ENCODE peak calls at places on chromosomes 13 and 19, in five cellular contexts. One of them, this sample, is unnamed.

GRCh38 chr13:21458457-21458815 is 667 bp downstream of the ZDHHC20 start:
- DNase-seq in HCT116: no peak
- DNase-seq in mesendoderm: peak
- DNase-seq in fibroblast of lung: no peak
- DNase-seq in mammary epithelial cell: peak
- DNase-seq in this sample: no peak

GRCh38 chr19:18205180-18205915 is 1.5 kb upstream of the RAB3A start:
- DNase-seq in mammary epithelial cell: peak
- DNase-seq in fibroblast of lung: peak
- DNase-seq in HCT116: no peak
- DNase-seq in mesendoderm: peak
- DNase-seq in this sample: peak

GRCh38 chr13:77521595-77522367 is 13.7 kb upstream of the SCEL start:
- DNase-seq in mammary epithelial cell: peak
- DNase-seq in fibroblast of lung: no peak
- DNase-seq in HCT116: no peak
- DNase-seq in mesendoderm: peak
- DNase-seq in this sample: no peak

GRCh38 chr13:98523455-98524102 is 53.3 kb downstream of the STK24 start:
- DNase-seq in mesendoderm: no peak
- DNase-seq in HCT116: no peak
- DNase-seq in fibroblast of lung: no peak
- DNase-seq in mammary epithelial cell: no peak
- DNase-seq in this sample: no peak

GRCh38 chr19:571127-571974 is 1.0 kb upstream of the BSG start:
- DNase-seq in fibroblast of lung: peak
- DNase-seq in mammary epithelial cell: no peak
- DNase-seq in HCT116: no peak
- DNase-seq in mesendoderm: peak
- DNase-seq in this sample: peak

GRCh38 chr19:13795595-13796300 is 505 bp downstream of the ZSWIM4 start:
- DNase-seq in fibroblast of lung: no peak
- DNase-seq in mammary epithelial cell: peak
- DNase-seq in mesendoderm: no peak
- DNase-seq in HCT116: no peak
- DNase-seq in this sample: peak

GRCh38 chr13:104408733-104409132 is 1342.5 kb upstream of the SLC10A2 start:
- DNase-seq in fibroblast of lung: peak
- DNase-seq in HCT116: no peak
- DNase-seq in mammary epithelial cell: peak
- DNase-seq in mesendoderm: peak
- DNase-seq in this sample: no peak

GRCh38 chr13:21639604-21640003 is 31.3 kb upstream of the FGF9 start:
- DNase-seq in mesendoderm: no peak
- DNase-seq in mammary epithelial cell: no peak
- DNase-seq in HCT116: no peak
- DNase-seq in fibroblast of lung: no peak
- DNase-seq in this sample: no peak

GRCh38 chr19:13833330-13834265 is 38.4 kb downstream of the ZSWIM4 start:
- DNase-seq in mesendoderm: peak
- DNase-seq in HCT116: no peak
- DNase-seq in mammary epithelial cell: peak
- DNase-seq in fibroblast of lung: peak
- DNase-seq in this sample: peak

GRCh38 chr13:43905435-43906031 is 25.8 kb downstream of the LACC1 start:
- DNase-seq in HCT116: peak
- DNase-seq in mesendoderm: peak
- DNase-seq in fibroblast of lung: peak
- DNase-seq in mammary epithelial cell: peak
- DNase-seq in this sample: no peak

GRCh38 chr19:55265723-55266386 is 7.0 kb upstream of the PPP6R1 start:
- DNase-seq in mammary epithelial cell: no peak
- DNase-seq in mesendoderm: no peak
- DNase-seq in fibroblast of lung: no peak
- DNase-seq in HCT116: no peak
- DNase-seq in this sample: peak
- H3K4me2 ChIP-seq in mammary epithelial cell: no peak
- H3K4me2 ChIP-seq in mesendoderm: no peak
- H3K4me2 ChIP-seq in fibroblast of lung: no peak
- H3K4me2 ChIP-seq in HCT116: no peak
- H3K4me2 ChIP-seq in this sample: no peak

DNA sequence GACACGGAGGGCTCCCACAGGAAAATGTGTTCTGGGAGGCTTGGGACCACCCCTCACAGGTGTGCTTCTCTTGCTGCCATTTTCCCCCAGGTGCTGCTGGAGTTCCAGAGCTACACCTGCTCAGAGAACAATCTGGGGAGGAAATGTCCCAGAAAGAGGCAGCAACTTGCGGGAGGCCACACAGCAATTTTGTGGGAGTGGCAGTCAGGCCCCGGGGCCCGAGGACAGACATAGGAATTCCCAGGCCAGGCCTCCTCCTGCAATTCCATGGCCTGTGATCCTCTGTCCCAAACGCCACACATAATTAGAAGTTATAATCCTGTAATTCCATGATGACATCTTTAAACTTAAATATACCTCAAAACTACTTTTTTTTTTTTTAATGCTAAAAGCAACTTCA is 1.8 kb downstream of the RHPN2 start:
- DNase-seq in mesendoderm: no peak
- DNase-seq in HCT116: no peak
- DNase-seq in mammary epithelial cell: no peak
- DNase-seq in fibroblast of lung: no peak
- DNase-seq in this sample: peak
- H3K4me2 ChIP-seq in mesendoderm: no peak
- H3K4me2 ChIP-seq in HCT116: peak
- H3K4me2 ChIP-seq in mammary epithelial cell: peak
- H3K4me2 ChIP-seq in fibroblast of lung: peak
- H3K4me2 ChIP-seq in this sample: no peak

DNA sequence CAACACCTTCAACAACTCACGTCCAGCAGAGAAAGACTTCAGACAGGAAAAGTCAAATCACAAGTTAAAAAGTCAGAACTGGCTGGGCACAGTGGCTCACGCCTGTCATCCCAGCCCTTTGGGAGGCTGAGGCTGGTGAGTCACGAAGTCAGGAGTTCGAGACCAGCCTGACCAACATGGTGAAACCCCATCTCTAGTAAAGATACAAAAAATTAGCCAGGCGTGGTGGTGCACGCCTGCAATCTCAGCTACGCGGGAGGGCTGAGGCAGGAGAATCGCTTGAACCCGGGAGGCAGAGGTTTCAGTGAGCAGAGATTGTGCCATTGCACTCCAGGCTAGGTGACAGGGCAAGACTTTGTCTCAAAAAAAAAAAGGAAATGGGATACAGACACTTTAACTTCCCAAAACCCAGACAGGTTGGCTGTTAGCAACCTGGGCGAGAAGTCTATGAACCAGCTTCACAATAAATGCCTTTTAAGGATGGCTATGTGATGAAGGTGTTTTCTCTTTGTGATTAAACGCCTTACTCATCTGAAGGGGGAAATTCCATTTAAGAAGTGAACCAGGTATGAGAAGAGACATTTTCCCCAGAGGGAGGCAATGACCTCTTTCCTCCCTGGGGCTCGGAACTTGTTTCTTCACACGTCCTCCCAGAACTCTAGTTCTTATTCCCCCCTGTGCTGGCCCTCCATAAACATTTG is 80.4 kb downstream of the INSR start:
- DNase-seq in mammary epithelial cell: peak
- DNase-seq in HCT116: no peak
- DNase-seq in mesendoderm: no peak
- DNase-seq in fibroblast of lung: no peak
- DNase-seq in this sample: no peak
- H3K4me2 ChIP-seq in mammary epithelial cell: no peak
- H3K4me2 ChIP-seq in HCT116: no peak
- H3K4me2 ChIP-seq in mesendoderm: no peak
- H3K4me2 ChIP-seq in fibroblast of lung: no peak
- H3K4me2 ChIP-seq in this sample: no peak

GRCh38 chr13:113457510-113457909 is 4.2 kb upstream of the ADPRHL1 start:
- DNase-seq in fibroblast of lung: peak
- DNase-seq in mammary epithelial cell: no peak
- DNase-seq in mesendoderm: no peak
- DNase-seq in HCT116: no peak
- DNase-seq in this sample: no peak
- H3K4me2 ChIP-seq in fibroblast of lung: no peak
- H3K4me2 ChIP-seq in mammary epithelial cell: no peak
- H3K4me2 ChIP-seq in mesendoderm: no peak
- H3K4me2 ChIP-seq in HCT116: no peak
- H3K4me2 ChIP-seq in this sample: no peak

GRCh38 chr19:55157064-55157908 is at the start of gene TNNI3:
- DNase-seq in HCT116: no peak
- DNase-seq in fibroblast of lung: no peak
- DNase-seq in mammary epithelial cell: no peak
- DNase-seq in mesendoderm: no peak
- DNase-seq in this sample: peak
- H3K4me2 ChIP-seq in HCT116: peak
- H3K4me2 ChIP-seq in fibroblast of lung: no peak
- H3K4me2 ChIP-seq in mammary epithelial cell: peak
- H3K4me2 ChIP-seq in mesendoderm: peak
- H3K4me2 ChIP-seq in this sample: no peak

GRCh38 chr13:50529154-50529882 is 314.2 kb downstream of the DLEU7 start:
- DNase-seq in HCT116: peak
- DNase-seq in mesendoderm: no peak
- DNase-seq in mammary epithelial cell: peak
- DNase-seq in fibroblast of lung: peak
- DNase-seq in this sample: peak
- H3K4me2 ChIP-seq in HCT116: peak
- H3K4me2 ChIP-seq in mesendoderm: no peak
- H3K4me2 ChIP-seq in mammary epithelial cell: peak
- H3K4me2 ChIP-seq in fibroblast of lung: peak
- H3K4me2 ChIP-seq in this sample: peak

GRCh38 chr19:40147338-40147692 is 43.9 kb upstream of the MAP3K10 start:
- DNase-seq in HCT116: no peak
- DNase-seq in mammary epithelial cell: no peak
- DNase-seq in fibroblast of lung: no peak
- DNase-seq in mesendoderm: no peak
- DNase-seq in this sample: no peak

GRCh38 chr19:40144151-40144550 is 47.1 kb upstream of the MAP3K10 start:
- DNase-seq in mammary epithelial cell: no peak
- DNase-seq in HCT116: no peak
- DNase-seq in mesendoderm: no peak
- DNase-seq in fibroblast of lung: no peak
- DNase-seq in this sample: no peak

GRCh38 chr19:40144947-40145748 is 46.1 kb upstream of the MAP3K10 start:
- DNase-seq in fibroblast of lung: no peak
- DNase-seq in mammary epithelial cell: no peak
- DNase-seq in HCT116: no peak
- DNase-seq in mesendoderm: no peak
- DNase-seq in this sample: no peak

GRCh38 chr19:40141546-40141945 is 49.7 kb upstream of the MAP3K10 start:
- DNase-seq in HCT116: no peak
- DNase-seq in mesendoderm: no peak
- DNase-seq in fibroblast of lung: peak
- DNase-seq in mammary epithelial cell: no peak
- DNase-seq in this sample: no peak

GRCh38 chr19:40143612-40144011 is 47.6 kb upstream of the MAP3K10 start:
- DNase-seq in mesendoderm: no peak
- DNase-seq in HCT116: no peak
- DNase-seq in fibroblast of lung: peak
- DNase-seq in mammary epithelial cell: no peak
- DNase-seq in this sample: no peak
- H3K4me2 ChIP-seq in mesendoderm: no peak
- H3K4me2 ChIP-seq in HCT116: no peak
- H3K4me2 ChIP-seq in fibroblast of lung: no peak
- H3K4me2 ChIP-seq in mammary epithelial cell: no peak
- H3K4me2 ChIP-seq in this sample: no peak